ENCODE peak calls at places on chromosomes 5 and 9, in ten cellular contexts. One of them, this sample, is unnamed.

GRCh38 chr9:123637940-123638634 is 282.1 kb downstream of the CRB2 start:
- DNase-seq in Right ventricle myocardium superior: peak
- DNase-seq in mucosa of descending colon: peak
- DNase-seq in CD4-positive, CD25-positive, alpha-beta regulatory T cell: no peak
- DNase-seq in nucleus accumbens: no peak
- DNase-seq in iris pigment epithelial cell: peak
- DNase-seq in neural progenitor cell: no peak
- DNase-seq in NCI-H187: no peak
- DNase-seq in suprapubic skin: no peak
- DNase-seq in HuH-7.5: no peak
- DNase-seq in this sample: peak

GRCh38 chr9:130303613-130304055 is 38.1 kb downstream of the HMCN2 start:
- DNase-seq in iris pigment epithelial cell: no peak
- DNase-seq in NCI-H187: no peak
- DNase-seq in HuH-7.5: no peak
- DNase-seq in mucosa of descending colon: no peak
- DNase-seq in CD4-positive, CD25-positive, alpha-beta regulatory T cell: no peak
- DNase-seq in Right ventricle myocardium superior: no peak
- DNase-seq in neural progenitor cell: no peak
- DNase-seq in nucleus accumbens: no peak
- DNase-seq in suprapubic skin: no peak
- DNase-seq in this sample: no peak

GRCh38 chr5:132497488-132497997 is 7.0 kb upstream of the IRF1 start:
- DNase-seq in suprapubic skin: no peak
- DNase-seq in Right ventricle myocardium superior: peak
- DNase-seq in HuH-7.5: peak
- DNase-seq in nucleus accumbens: no peak
- DNase-seq in mucosa of descending colon: peak
- DNase-seq in iris pigment epithelial cell: peak
- DNase-seq in CD4-positive, CD25-positive, alpha-beta regulatory T cell: no peak
- DNase-seq in NCI-H187: no peak
- DNase-seq in neural progenitor cell: no peak
- DNase-seq in this sample: peak

GRCh38 chr9:112866662-112867274 is 23.9 kb downstream of the SLC46A2 start:
- DNase-seq in mucosa of descending colon: no peak
- DNase-seq in Right ventricle myocardium superior: no peak
- DNase-seq in HuH-7.5: no peak
- DNase-seq in NCI-H187: no peak
- DNase-seq in neural progenitor cell: peak
- DNase-seq in nucleus accumbens: no peak
- DNase-seq in iris pigment epithelial cell: no peak
- DNase-seq in CD4-positive, CD25-positive, alpha-beta regulatory T cell: no peak
- DNase-seq in suprapubic skin: no peak
- DNase-seq in this sample: no peak

GRCh38 chr9:121055642-121056143 is 5.6 kb upstream of the C5 start:
- DNase-seq in Right ventricle myocardium superior: no peak
- DNase-seq in neural progenitor cell: peak
- DNase-seq in HuH-7.5: no peak
- DNase-seq in CD4-positive, CD25-positive, alpha-beta regulatory T cell: no peak
- DNase-seq in iris pigment epithelial cell: peak
- DNase-seq in suprapubic skin: no peak
- DNase-seq in NCI-H187: no peak
- DNase-seq in nucleus accumbens: no peak
- DNase-seq in mucosa of descending colon: no peak
- DNase-seq in this sample: no peak

GRCh38 chr5:122972877-122973276 is 63.6 kb downstream of the PPIC start:
- DNase-seq in CD4-positive, CD25-positive, alpha-beta regulatory T cell: no peak
- DNase-seq in mucosa of descending colon: no peak
- DNase-seq in HuH-7.5: no peak
- DNase-seq in neural progenitor cell: no peak
- DNase-seq in suprapubic skin: no peak
- DNase-seq in NCI-H187: no peak
- DNase-seq in Right ventricle myocardium superior: no peak
- DNase-seq in nucleus accumbens: no peak
- DNase-seq in iris pigment epithelial cell: peak
- DNase-seq in this sample: no peak

GRCh38 chr9:107242073-107243063 is 40.7 kb upstream of the RAD23B start:
- DNase-seq in CD4-positive, CD25-positive, alpha-beta regulatory T cell: no peak
- DNase-seq in Right ventricle myocardium superior: no peak
- DNase-seq in neural progenitor cell: no peak
- DNase-seq in NCI-H187: no peak
- DNase-seq in HuH-7.5: no peak
- DNase-seq in nucleus accumbens: no peak
- DNase-seq in mucosa of descending colon: no peak
- DNase-seq in iris pigment epithelial cell: peak
- DNase-seq in suprapubic skin: no peak
- DNase-seq in this sample: no peak

GRCh38 chr5:138573949-138574670 is 1.1 kb downstream of the HSPA9 start:
- DNase-seq in Right ventricle myocardium superior: no peak
- DNase-seq in HuH-7.5: no peak
- DNase-seq in mucosa of descending colon: no peak
- DNase-seq in neural progenitor cell: no peak
- DNase-seq in NCI-H187: no peak
- DNase-seq in suprapubic skin: no peak
- DNase-seq in iris pigment epithelial cell: peak
- DNase-seq in CD4-positive, CD25-positive, alpha-beta regulatory T cell: no peak
- DNase-seq in nucleus accumbens: no peak
- DNase-seq in this sample: no peak

GRCh38 chr9:94681508-94681907 is 42.2 kb upstream of the FBP1 start:
- DNase-seq in HuH-7.5: peak
- DNase-seq in mucosa of descending colon: peak
- DNase-seq in iris pigment epithelial cell: peak
- DNase-seq in NCI-H187: no peak
- DNase-seq in nucleus accumbens: peak
- DNase-seq in Right ventricle myocardium superior: peak
- DNase-seq in suprapubic skin: peak
- DNase-seq in neural progenitor cell: peak
- DNase-seq in CD4-positive, CD25-positive, alpha-beta regulatory T cell: peak
- DNase-seq in this sample: peak

GRCh38 chr5:135547590-135548254 is 12.0 kb upstream of the NEUROG1 start:
- DNase-seq in NCI-H187: peak
- DNase-seq in suprapubic skin: no peak
- DNase-seq in nucleus accumbens: no peak
- DNase-seq in CD4-positive, CD25-positive, alpha-beta regulatory T cell: no peak
- DNase-seq in Right ventricle myocardium superior: no peak
- DNase-seq in iris pigment epithelial cell: no peak
- DNase-seq in HuH-7.5: no peak
- DNase-seq in neural progenitor cell: no peak
- DNase-seq in mucosa of descending colon: no peak
- DNase-seq in this sample: no peak

GRCh38 chr5:56192246-56192645 is 40.9 kb downstream of the ANKRD55 start:
- DNase-seq in HuH-7.5: no peak
- DNase-seq in iris pigment epithelial cell: no peak
- DNase-seq in neural progenitor cell: no peak
- DNase-seq in suprapubic skin: no peak
- DNase-seq in nucleus accumbens: no peak
- DNase-seq in NCI-H187: no peak
- DNase-seq in CD4-positive, CD25-positive, alpha-beta regulatory T cell: no peak
- DNase-seq in Right ventricle myocardium superior: no peak
- DNase-seq in mucosa of descending colon: no peak
- DNase-seq in this sample: no peak

GRCh38 chr5:123125953-123126352 is 36.9 kb downstream of the PRDM6 start:
- DNase-seq in Right ventricle myocardium superior: no peak
- DNase-seq in mucosa of descending colon: no peak
- DNase-seq in NCI-H187: no peak
- DNase-seq in suprapubic skin: no peak
- DNase-seq in HuH-7.5: no peak
- DNase-seq in neural progenitor cell: no peak
- DNase-seq in CD4-positive, CD25-positive, alpha-beta regulatory T cell: no peak
- DNase-seq in nucleus accumbens: no peak
- DNase-seq in iris pigment epithelial cell: peak
- DNase-seq in this sample: no peak

GRCh38 chr9:35529156-35529823 is 39.4 kb downstream of the RUSC2 start:
- DNase-seq in Right ventricle myocardium superior: no peak
- DNase-seq in HuH-7.5: no peak
- DNase-seq in CD4-positive, CD25-positive, alpha-beta regulatory T cell: no peak
- DNase-seq in NCI-H187: no peak
- DNase-seq in suprapubic skin: no peak
- DNase-seq in iris pigment epithelial cell: peak
- DNase-seq in nucleus accumbens: no peak
- DNase-seq in mucosa of descending colon: no peak
- DNase-seq in neural progenitor cell: no peak
- DNase-seq in this sample: no peak